ENCODE peak calls at places on chromosome 18, in ten cellular contexts. X is glutamatergic neuron, C is left ventricle myocardium inferior, N is choroid plexus epithelial cell, H is HFF-Myc, I is psoas muscle, Q is IMR-90, J is cardiac fibroblast, E is HFFc6, F is lower lobe of right lung. W is an unnamed sample.

GRCh38 chr18:58025733-58026132 is 18.3 kb upstream of the NEDD4L start:
- DNase-seq in X (no peak), C (no peak), N (no peak), H (no peak), I (no peak), Q (peak), J (peak), E (no peak), F (no peak), W (peak)

GRCh38 chr18:45324489-45325111 is 290.7 kb upstream of the SLC14A2 start:
- DNase-seq in X (no peak), C (peak), N (peak), H (no peak), I (peak), Q (peak), J (peak), E (no peak), F (peak), W (no peak)

GRCh38 chr18:62555135-62555534 is 32.3 kb downstream of the ZCCHC2 start:
- DNase-seq in X (no peak), C (no peak), N (peak), H (no peak), I (no peak), Q (peak), J (peak), E (peak), F (no peak), W (no peak)

GRCh38 chr18:9417081-9417841 is 58.1 kb upstream of the RALBP1 start:
- DNase-seq in X (no peak), C (peak), N (peak), H (no peak), I (peak), Q (peak), J (peak), E (no peak), F (peak), W (no peak)

GRCh38 chr18:25189391-25190185 is 162.4 kb downstream of the ZNF521 start:
- DNase-seq in X (no peak), C (no peak), N (no peak), H (no peak), I (no peak), Q (no peak), J (no peak), E (no peak), F (no peak), W (no peak)

GRCh38 chr18:3424280-3424890 is 25.6 kb upstream of the TGIF1 start:
- DNase-seq in X (no peak), C (no peak), N (no peak), H (no peak), I (no peak), Q (no peak), J (no peak), E (no peak), F (no peak), W (no peak)

GRCh38 chr18:9233771-9234440 is 97.3 kb downstream of the ANKRD12 start:
- DNase-seq in X (no peak), C (no peak), N (no peak), H (no peak), I (no peak), Q (no peak), J (no peak), E (no peak), F (no peak), W (no peak)

GRCh38 chr18:72986103-72986502 is 118.3 kb upstream of the NETO1 start:
- DNase-seq in X (no peak), C (no peak), N (no peak), H (no peak), I (no peak), Q (no peak), J (peak), E (no peak), F (no peak), W (no peak)

GRCh38 chr18:24875761-24876160 is 415.3 kb downstream of the HRH4 start:
- DNase-seq in X (no peak), C (no peak), N (no peak), H (no peak), I (no peak), Q (no peak), J (no peak), E (no peak), F (no peak), W (no peak)

GRCh38 chr18:53380063-53380639 is 844.3 kb downstream of the MBD2 start:
- DNase-seq in X (no peak), C (no peak), N (peak), H (peak), I (no peak), Q (peak), J (peak), E (peak), F (no peak), W (no peak)

GRCh38 chr18:64409511-64409910 is 260.6 kb upstream of the LINC00305 start:
- DNase-seq in X (no peak), C (no peak), N (peak), H (no peak), I (no peak), Q (no peak), J (peak), E (no peak), F (no peak), W (no peak)

GRCh38 chr18:46424898-46425297 is 232.1 kb downstream of the LOXHD1 start:
- DNase-seq in X (no peak), C (no peak), N (no peak), H (no peak), I (no peak), Q (no peak), J (no peak), E (no peak), F (no peak), W (no peak)

GRCh38 chr18:48181132-48181823 is 227.9 kb downstream of the ZBTB7C start:
- DNase-seq in X (no peak), C (no peak), N (no peak), H (no peak), I (no peak), Q (no peak), J (no peak), E (no peak), F (no peak), W (no peak)

DNA sequence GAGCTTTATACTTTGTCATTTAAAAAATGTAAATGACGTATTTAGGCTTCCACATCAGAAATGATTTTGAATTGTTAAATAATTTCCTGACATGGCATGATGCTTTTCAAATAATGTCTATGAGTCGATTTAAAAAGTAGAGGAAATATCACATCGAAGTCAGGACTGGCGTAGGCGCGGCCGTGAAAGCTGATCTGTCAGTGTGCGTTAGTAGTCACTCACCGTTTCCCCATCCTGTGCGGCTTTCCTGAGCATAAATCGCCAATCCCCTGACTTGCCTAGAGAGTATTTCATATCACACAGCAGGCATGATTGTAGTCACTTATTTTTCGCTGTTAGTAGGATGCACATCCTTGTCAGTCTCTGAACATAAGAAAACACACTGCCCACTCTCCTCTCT is 843.1 kb downstream of the SOCS6 start:
- DNase-seq in X (no peak), C (no peak), N (no peak), H (no peak), I (no peak), Q (no peak), J (no peak), E (no peak), F (no peak), W (no peak)
- TF ChIP-seq CTCF in X (no peak), C (no peak), N (no peak), H (no peak), I (no peak), Q (no peak), J (no peak), E (no peak), F (no peak), W (no peak)

DNA sequence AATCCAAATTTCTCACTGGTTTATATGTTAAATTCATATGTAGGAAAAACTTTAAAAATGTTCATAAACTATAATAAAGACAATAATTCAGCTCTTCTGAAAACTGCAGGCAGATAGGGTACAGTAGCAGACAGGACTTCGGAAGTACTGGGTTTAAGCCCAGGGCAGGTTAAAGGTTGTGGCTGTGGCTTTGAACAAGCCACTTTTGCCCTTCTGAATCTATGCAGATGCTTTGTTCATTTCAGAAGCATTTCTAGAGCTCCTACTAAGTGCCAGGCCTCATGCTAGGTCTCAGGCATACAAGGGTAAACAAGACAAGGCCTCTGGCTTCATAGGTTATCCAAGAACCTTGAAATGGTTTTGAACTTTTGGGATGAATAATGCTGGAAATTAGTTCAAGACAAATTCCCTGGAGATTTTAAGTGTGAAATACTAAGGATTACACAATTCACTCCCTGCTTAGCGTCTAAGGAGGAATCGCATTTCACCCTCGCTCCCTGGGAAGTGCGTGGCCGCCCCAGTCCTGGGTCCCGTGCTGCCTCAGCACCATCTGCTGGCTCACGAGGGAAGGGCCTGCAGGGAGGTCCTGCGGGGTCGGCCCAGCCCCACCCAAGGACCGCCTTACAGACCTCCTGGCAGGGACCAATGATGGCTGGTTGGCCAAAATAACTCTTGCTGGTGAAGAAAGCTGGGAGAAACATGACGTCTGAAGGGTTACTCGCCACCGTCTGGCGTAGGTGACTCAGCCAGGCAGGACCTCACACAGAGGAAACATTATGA is 67.7 kb upstream of the L3MBTL4 start:
- DNase-seq in X (peak), C (peak), N (peak), H (peak), I (peak), Q (peak), J (peak), E (no peak), F (peak), W (peak)
- TF ChIP-seq CTCF in X (peak), C (peak), N (peak), H (peak), I (peak), Q (peak), J (peak), E (no peak), F (peak), W (no peak)

DNA sequence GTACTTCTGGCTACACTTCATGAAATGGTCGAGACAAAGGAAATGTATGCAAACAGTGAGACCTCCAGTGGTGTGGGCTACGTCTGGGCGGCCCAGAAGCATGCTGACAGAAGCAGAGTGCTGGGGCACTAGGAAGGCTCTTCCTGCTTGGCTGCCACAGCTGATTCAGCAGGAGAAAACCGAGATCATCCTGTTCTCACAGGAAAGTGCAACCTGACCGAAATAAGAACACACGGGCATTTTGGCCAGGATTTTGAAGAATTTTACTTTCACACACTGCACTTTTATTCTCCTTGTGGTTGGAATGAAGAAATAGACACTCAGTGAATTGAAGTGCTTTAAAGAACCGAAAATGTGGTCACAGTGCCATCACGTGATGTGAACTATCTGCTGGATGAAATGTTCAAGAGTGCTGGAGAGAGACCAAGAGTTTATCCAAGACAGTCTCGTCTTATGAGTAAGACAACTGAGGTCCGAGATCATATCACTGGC is 149.5 kb downstream of the CCBE1 start:
- DNase-seq in X (no peak), C (no peak), N (peak), H (no peak), I (no peak), Q (peak), J (peak), E (peak), F (no peak), W (no peak)
- TF ChIP-seq CTCF in X (no peak), C (no peak), N (peak), H (no peak), I (no peak), Q (peak), J (no peak), E (peak), F (no peak), W (no peak)

GRCh38 chr18:32712860-32713259 is 60.0 kb downstream of the KLHL14 start:
- DNase-seq in X (no peak), C (no peak), N (no peak), H (no peak), I (no peak), Q (no peak), J (no peak), E (no peak), F (no peak), W (no peak)

GRCh38 chr18:32711862-32712261 is 61.0 kb downstream of the KLHL14 start:
- DNase-seq in X (no peak), C (no peak), N (no peak), H (no peak), I (no peak), Q (no peak), J (no peak), E (no peak), F (no peak), W (no peak)

GRCh38 chr18:32717151-32717550 is 55.7 kb downstream of the KLHL14 start:
- DNase-seq in X (no peak), C (no peak), N (no peak), H (no peak), I (no peak), Q (no peak), J (no peak), E (no peak), F (no peak), W (no peak)

GRCh38 chr18:32714571-32715148 is 58.2 kb downstream of the KLHL14 start:
- DNase-seq in X (peak), C (no peak), N (peak), H (peak), I (no peak), Q (peak), J (peak), E (peak), F (no peak), W (peak)
- TF ChIP-seq CTCF in X (peak), C (peak), N (peak), H (peak), I (peak), Q (peak), J (peak), E (peak), F (peak), W (peak)

DNA sequence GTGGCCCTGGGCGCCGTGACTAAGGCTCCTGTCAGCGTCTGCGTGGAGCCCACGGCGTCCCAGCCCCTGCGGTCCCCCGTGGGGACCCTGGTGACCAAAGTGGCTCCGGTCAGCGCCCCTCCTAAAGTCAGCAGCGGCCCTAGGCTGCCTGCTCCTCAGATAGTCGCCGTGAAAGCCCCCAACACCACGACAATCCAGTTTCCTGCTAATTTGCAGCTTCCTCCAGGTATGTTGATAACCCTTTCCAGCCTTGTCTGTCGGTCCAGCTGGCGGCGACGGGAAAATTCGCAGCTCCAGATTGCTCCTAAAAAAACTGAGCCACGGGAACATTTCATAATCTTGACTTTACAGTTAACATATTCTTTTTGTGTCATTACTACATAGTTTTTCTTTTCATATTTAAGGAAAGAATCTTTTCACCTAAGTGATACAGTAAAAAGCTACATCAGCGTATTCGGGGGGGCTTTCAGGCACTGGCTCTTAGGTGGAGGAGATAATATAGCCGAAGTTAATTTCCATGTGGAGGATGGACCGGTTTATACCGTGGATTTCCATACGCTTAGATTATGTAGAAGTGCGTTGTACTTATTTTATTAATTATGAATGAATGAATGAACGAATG is 917 bp downstream of the TAF4B start:
- DNase-seq in X (no peak), C (no peak), N (peak), H (no peak), I (no peak), Q (no peak), J (peak), E (no peak), F (no peak), W (no peak)
- TF ChIP-seq CTCF in X (no peak), C (no peak), N (no peak), H (no peak), I (no peak), Q (no peak), J (no peak), E (no peak), F (no peak), W (no peak)

DNA sequence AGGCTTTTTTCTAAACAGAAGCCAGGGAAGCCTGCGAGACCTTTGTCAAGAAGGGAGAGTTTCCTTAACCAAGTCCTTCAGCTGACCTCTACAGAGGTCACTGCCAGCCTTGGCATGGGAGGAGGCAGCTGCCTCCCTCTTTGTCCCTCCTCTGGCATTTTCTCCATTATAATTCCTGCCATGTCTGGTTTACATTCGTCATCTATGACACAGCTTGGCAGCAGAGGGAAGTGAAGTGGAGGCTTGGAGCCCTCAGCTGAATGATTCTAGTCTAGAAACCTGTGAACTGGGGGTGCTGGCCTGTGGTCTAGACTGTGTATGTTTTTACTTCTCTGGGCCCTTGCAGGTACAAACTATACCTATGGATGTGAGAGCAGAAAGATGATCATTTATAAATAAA is 22.6 kb downstream of the LIPG start:
- DNase-seq in X (no peak), C (no peak), N (no peak), H (no peak), I (no peak), Q (no peak), J (no peak), E (no peak), F (no peak), W (no peak)
- TF ChIP-seq CTCF in X (no peak), C (no peak), N (no peak), H (no peak), I (no peak), Q (no peak), J (no peak), E (no peak), F (no peak), W (no peak)